ENCODE peak calls at places on chromosomes 5 and 9, in six cellular contexts. One of them, this sample, is unnamed.

GRCh38 chr9:107740088-107740980 is 250.8 kb upstream of the KLF4 start:
- DNase-seq in NCI-H82: no peak
- DNase-seq in SW 1271: no peak
- DNase-seq in activated T-cell treated with anti-CD3 and anti-CD28 coated beads for 24 hours: no peak
- DNase-seq in A549: no peak
- DNase-seq in naive thymus-derived CD8-positive, alpha-beta T cell: no peak
- DNase-seq in this sample: no peak

GRCh38 chr5:170773031-170773985 is 10.2 kb upstream of the GABRP start:
- DNase-seq in NCI-H82: no peak
- DNase-seq in SW 1271: no peak
- DNase-seq in activated T-cell treated with anti-CD3 and anti-CD28 coated beads for 24 hours: no peak
- DNase-seq in A549: no peak
- DNase-seq in naive thymus-derived CD8-positive, alpha-beta T cell: no peak
- DNase-seq in this sample: no peak

GRCh38 chr9:15373201-15373530 is 49.5 kb upstream of the SNAPC3 start:
- DNase-seq in NCI-H82: no peak
- DNase-seq in SW 1271: no peak
- DNase-seq in activated T-cell treated with anti-CD3 and anti-CD28 coated beads for 24 hours: no peak
- DNase-seq in A549: no peak
- DNase-seq in naive thymus-derived CD8-positive, alpha-beta T cell: no peak
- DNase-seq in this sample: peak; percentile 80

GRCh38 chr5:65364907-65365306 is 116.8 kb downstream of the ADAMTS6 start:
- DNase-seq in NCI-H82: no peak
- DNase-seq in SW 1271: no peak
- DNase-seq in activated T-cell treated with anti-CD3 and anti-CD28 coated beads for 24 hours: no peak
- DNase-seq in A549: no peak
- DNase-seq in naive thymus-derived CD8-positive, alpha-beta T cell: no peak
- DNase-seq in this sample: no peak

GRCh38 chr5:43007246-43007910 is 32.7 kb downstream of the ANXA2R start:
- DNase-seq in NCI-H82: peak; percentile 79
- DNase-seq in SW 1271: peak; percentile 93
- DNase-seq in activated T-cell treated with anti-CD3 and anti-CD28 coated beads for 24 hours: peak; percentile 68
- DNase-seq in A549: peak; percentile 74
- DNase-seq in naive thymus-derived CD8-positive, alpha-beta T cell: no peak
- DNase-seq in this sample: peak; percentile 85

GRCh38 chr5:677131-678101 is 15.7 kb downstream of the TPPP start:
- DNase-seq in NCI-H82: no peak
- DNase-seq in SW 1271: no peak
- DNase-seq in activated T-cell treated with anti-CD3 and anti-CD28 coated beads for 24 hours: no peak
- DNase-seq in A549: no peak
- DNase-seq in naive thymus-derived CD8-positive, alpha-beta T cell: no peak
- DNase-seq in this sample: no peak

GRCh38 chr5:126234563-126235195 is 188.5 kb upstream of the GRAMD2B start:
- DNase-seq in NCI-H82: peak; percentile 58
- DNase-seq in SW 1271: no peak
- DNase-seq in activated T-cell treated with anti-CD3 and anti-CD28 coated beads for 24 hours: no peak
- DNase-seq in A549: peak; percentile 11
- DNase-seq in naive thymus-derived CD8-positive, alpha-beta T cell: no peak
- DNase-seq in this sample: no peak

GRCh38 chr5:74579215-74579614 is 61.3 kb downstream of the ENC1 start:
- DNase-seq in NCI-H82: no peak
- DNase-seq in SW 1271: no peak
- DNase-seq in activated T-cell treated with anti-CD3 and anti-CD28 coated beads for 24 hours: peak; percentile 51
- DNase-seq in A549: no peak
- DNase-seq in naive thymus-derived CD8-positive, alpha-beta T cell: peak; percentile 27
- DNase-seq in this sample: no peak

GRCh38 chr5:92391-93220 is 638 bp downstream of the PLEKHG4B start:
- DNase-seq in NCI-H82: no peak
- DNase-seq in SW 1271: no peak
- DNase-seq in activated T-cell treated with anti-CD3 and anti-CD28 coated beads for 24 hours: no peak
- DNase-seq in A549: no peak
- DNase-seq in naive thymus-derived CD8-positive, alpha-beta T cell: no peak
- DNase-seq in this sample: no peak

GRCh38 chr5:68755293-68755692 is 338.5 kb upstream of the SLC30A5 start:
- DNase-seq in NCI-H82: no peak
- DNase-seq in SW 1271: no peak
- DNase-seq in activated T-cell treated with anti-CD3 and anti-CD28 coated beads for 24 hours: no peak
- DNase-seq in A549: no peak
- DNase-seq in naive thymus-derived CD8-positive, alpha-beta T cell: no peak
- DNase-seq in this sample: no peak

GRCh38 chr9:76086521-76086920 is 196.0 kb downstream of the PCSK5 start:
- DNase-seq in NCI-H82: no peak
- DNase-seq in SW 1271: no peak
- DNase-seq in activated T-cell treated with anti-CD3 and anti-CD28 coated beads for 24 hours: no peak
- DNase-seq in A549: no peak
- DNase-seq in naive thymus-derived CD8-positive, alpha-beta T cell: no peak
- DNase-seq in this sample: no peak

GRCh38 chr5:68915079-68915478 is 178.7 kb upstream of the SLC30A5 start:
- DNase-seq in NCI-H82: no peak
- DNase-seq in SW 1271: no peak
- DNase-seq in activated T-cell treated with anti-CD3 and anti-CD28 coated beads for 24 hours: no peak
- DNase-seq in A549: no peak
- DNase-seq in naive thymus-derived CD8-positive, alpha-beta T cell: no peak
- DNase-seq in this sample: no peak

GRCh38 chr5:137954131-137954879 is 65.0 kb downstream of the PKD2L2 start:
- DNase-seq in NCI-H82: no peak
- DNase-seq in SW 1271: peak; percentile 61
- DNase-seq in activated T-cell treated with anti-CD3 and anti-CD28 coated beads for 24 hours: no peak
- DNase-seq in A549: peak; percentile 55
- DNase-seq in naive thymus-derived CD8-positive, alpha-beta T cell: no peak
- DNase-seq in this sample: peak; percentile 72